ENCODE peak calls at places on chromosomes 2 and 18, in nine cellular contexts. L, V, U, X, Y, W, G, N and A are unnamed samples.

GRCh38 chr2:169363570-169364150 is 1.3 kb upstream of the LRP2 start:
- DNase-seq in L (peak; percentile 14), V (peak; percentile 29), U (peak; percentile 58), X (peak; percentile 47), Y (peak; percentile 6), W (peak; percentile 51), G (peak; percentile 22), N (peak; percentile 79), A (peak; percentile 75)

GRCh38 chr2:20625491-20625919 is 25.4 kb downstream of the HS1BP3 start:
- DNase-seq in L (no peak), V (no peak), U (no peak), X (no peak), Y (no peak), W (no peak), G (no peak), N (peak; percentile 47), A (no peak)

GRCh38 chr2:112920923-112921532 is 10.1 kb downstream of the IL37 start:
- DNase-seq in L (no peak), V (no peak), U (no peak), X (no peak), Y (no peak), W (no peak), G (no peak), N (no peak), A (no peak)

GRCh38 chr2:70310899-70311298 is 9.0 kb upstream of the FAM136A start:
- DNase-seq in L (no peak), V (no peak), U (no peak), X (no peak), Y (no peak), W (no peak), G (no peak), N (no peak), A (no peak)

GRCh38 chr2:207901401-207901800 is 123.9 kb downstream of the PLEKHM3 start:
- DNase-seq in L (no peak), V (no peak), U (peak; percentile 34), X (no peak), Y (no peak), W (no peak), G (no peak), N (no peak), A (no peak)

GRCh38 chr2:237354930-237355329 is 59.0 kb downstream of the COL6A3 start:
- DNase-seq in L (peak; percentile 83), V (no peak), U (no peak), X (no peak), Y (peak; percentile 7), W (no peak), G (no peak), N (no peak), A (no peak)

GRCh38 chr2:126947090-126947404 is 48.4 kb downstream of the TEX51 start:
- DNase-seq in L (no peak), V (no peak), U (peak; percentile 16), X (no peak), Y (no peak), W (no peak), G (no peak), N (no peak), A (no peak)

GRCh38 chr2:238459081-238459629 is 32.4 kb downstream of the ASB1 start:
- DNase-seq in L (peak; percentile 76), V (peak; percentile 80), U (no peak), X (no peak), Y (no peak), W (no peak), G (no peak), N (no peak), A (no peak)

GRCh38 chr18:48896875-48897511 is 53.8 kb downstream of the SMAD7 start:
- DNase-seq in L (no peak), V (peak; percentile 76), U (peak; percentile 78), X (peak; percentile 71), Y (peak; percentile 18), W (peak; percentile 71), G (no peak), N (peak; percentile 87), A (peak; percentile 75)

GRCh38 chr2:95031726-95032116 is 6.2 kb downstream of the MAL start:
- DNase-seq in L (no peak), V (no peak), U (no peak), X (no peak), Y (no peak), W (no peak), G (no peak), N (no peak), A (no peak)

GRCh38 chr2:88561646-88562388 is 65.4 kb downstream of the EIF2AK3 start:
- DNase-seq in L (no peak), V (no peak), U (no peak), X (no peak), Y (no peak), W (no peak), G (no peak), N (no peak), A (no peak)

GRCh38 chr18:57957210-57957609 is 86.8 kb upstream of the NEDD4L start:
- DNase-seq in L (no peak), V (no peak), U (no peak), X (no peak), Y (no peak), W (no peak), G (no peak), N (no peak), A (no peak)

GRCh38 chr2:144704696-144705095 is 184.8 kb upstream of the ZEB2 start:
- DNase-seq in L (no peak), V (no peak), U (no peak), X (no peak), Y (no peak), W (no peak), G (no peak), N (no peak), A (no peak)

GRCh38 chr18:79497638-79498081 is 101.9 kb downstream of the NFATC1 start:
- DNase-seq in L (no peak), V (no peak), U (no peak), X (no peak), Y (no peak), W (peak; percentile 46), G (no peak), N (no peak), A (no peak)

DNA sequence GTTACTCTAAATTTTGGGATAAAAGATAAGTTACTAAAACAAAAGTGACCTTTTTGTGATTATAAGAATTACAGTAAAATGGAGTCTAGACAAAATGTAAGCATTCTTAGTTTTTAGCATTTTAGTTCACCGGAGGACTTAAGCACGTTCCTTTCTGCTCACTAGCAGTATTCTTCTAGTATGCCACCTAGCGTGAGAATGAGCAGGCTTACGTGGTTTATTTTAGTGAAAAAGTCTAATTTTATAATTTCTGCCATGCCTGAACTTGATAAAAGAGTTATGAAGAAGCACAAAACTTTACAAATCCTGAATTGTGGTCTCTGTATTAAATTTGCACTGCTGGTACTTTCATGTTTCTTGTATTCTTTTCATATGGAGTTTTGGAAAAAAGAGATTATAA is 12.6 kb upstream of the OTX1 start:
- DNase-seq in L (no peak), V (no peak), U (no peak), X (no peak), Y (no peak), W (no peak), G (no peak), N (no peak), A (no peak)
- TF ChIP-seq CTCF in L (no peak), V (no peak), U (no peak), X (no peak), Y (no peak), W (no peak), G (no peak), N (no peak), A (no peak)

GRCh38 chr2:236128321-236128720 is 39.9 kb downstream of the GBX2 start:
- DNase-seq in L (no peak), V (no peak), U (no peak), X (no peak), Y (no peak), W (no peak), G (no peak), N (no peak), A (no peak)
- TF ChIP-seq CTCF in L (no peak), V (no peak), U (no peak), X (no peak), Y (no peak), W (no peak), G (no peak), N (no peak), A (no peak)

GRCh38 chr2:227377461-227378351 is 1.4 kb downstream of the TM4SF20 start:
- DNase-seq in L (no peak), V (no peak), U (no peak), X (no peak), Y (no peak), W (no peak), G (no peak), N (no peak), A (no peak)
- TF ChIP-seq CTCF in L (no peak), V (no peak), U (no peak), X (no peak), Y (no peak), W (no peak), G (no peak), N (no peak), A (no peak)

DNA sequence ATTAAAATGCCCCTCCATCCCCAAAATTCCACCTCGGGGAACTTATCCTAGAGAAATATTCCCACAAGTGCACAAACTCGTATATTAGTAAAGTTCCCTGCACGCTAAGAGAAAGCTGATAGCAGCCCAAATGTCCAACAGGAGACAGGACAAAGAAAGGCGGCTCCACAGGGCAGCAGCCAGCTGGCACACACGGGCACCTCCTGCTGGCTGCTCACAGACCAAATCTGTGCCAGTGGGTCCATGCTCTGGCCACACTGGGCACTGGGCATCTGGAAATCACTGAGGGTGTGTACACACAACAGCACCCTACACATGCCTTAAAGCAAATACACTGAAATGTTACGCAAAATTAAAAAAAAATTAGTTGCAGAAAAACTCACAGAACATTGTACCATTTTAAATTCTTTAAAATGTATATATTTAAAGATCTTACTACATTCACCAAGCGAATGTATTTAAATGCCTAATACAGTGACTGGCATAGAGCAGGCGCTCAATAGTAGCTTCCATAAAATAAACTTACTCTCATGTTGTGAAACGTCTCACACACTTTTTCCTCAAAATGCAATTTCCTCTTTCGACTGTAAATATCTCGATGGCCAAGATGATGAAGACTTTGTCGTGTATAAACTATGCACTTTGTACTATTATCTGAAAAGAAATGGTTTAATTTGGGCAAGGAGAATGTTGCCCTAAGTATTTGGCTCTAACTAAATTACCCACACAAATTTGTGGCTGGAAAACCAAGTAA is 19.4 kb downstream of the ZNF516 start:
- DNase-seq in L (no peak), V (no peak), U (no peak), X (no peak), Y (no peak), W (no peak), G (no peak), N (no peak), A (no peak)
- TF ChIP-seq CTCF in L (peak; percentile 20), V (no peak), U (no peak), X (no peak), Y (peak; percentile 3), W (no peak), G (peak; percentile 14), N (no peak), A (no peak)